ENCODE peak calls at places on chromosome 14, in ten cellular contexts. V is Panc1; N is CD8-positive, alpha-beta T cell; Z is aorta; J is AG04450; S is tibial nerve; G is right cardiac atrium; F is left ventricle myocardium inferior; I is GM12878; R is pancreas. U is an unnamed sample.

GRCh38 chr14:75440733-75441474 is 13.1 kb downstream of the JDP2 start:
- DNase-seq in V (no peak), N (no peak), Z (no peak), J (peak), S (peak), G (peak), F (peak), I (no peak), R (peak), U (no peak)

GRCh38 chr14:67996235-67996634 is 176.7 kb downstream of the RAD51B start:
- DNase-seq in V (no peak), N (no peak), Z (no peak), J (no peak), S (no peak), G (no peak), F (no peak), I (no peak), R (no peak), U (no peak)

GRCh38 chr14:60274448-60274847 is 25.4 kb downstream of the PPM1A start:
- DNase-seq in V (no peak), N (no peak), Z (no peak), J (no peak), S (no peak), G (no peak), F (no peak), I (no peak), R (no peak), U (no peak)

GRCh38 chr14:77186911-77187648 is 5.5 kb downstream of the TMEM63C start:
- DNase-seq in V (no peak), N (no peak), Z (no peak), J (no peak), S (no peak), G (no peak), F (no peak), I (no peak), R (peak), U (no peak)

GRCh38 chr14:80770114-80770917 is 171.2 kb downstream of the CEP128 start:
- DNase-seq in V (no peak), N (no peak), Z (no peak), J (no peak), S (no peak), G (no peak), F (no peak), I (no peak), R (no peak), U (no peak)

GRCh38 chr14:64604001-64604400 is 54.2 kb downstream of the PPP1R36 start:
- DNase-seq in V (no peak), N (no peak), Z (no peak), J (no peak), S (no peak), G (no peak), F (no peak), I (no peak), R (no peak), U (no peak)

GRCh38 chr14:22650960-22651521 is 6.9 kb upstream of the OR6J1 start:
- DNase-seq in V (no peak), N (no peak), Z (no peak), J (no peak), S (no peak), G (no peak), F (no peak), I (peak), R (no peak), U (no peak)

GRCh38 chr14:74488788-74489397 is 4.2 kb downstream of the NPC2 start:
- DNase-seq in V (no peak), N (no peak), Z (no peak), J (no peak), S (no peak), G (no peak), F (no peak), I (no peak), R (no peak), U (no peak)

GRCh38 chr14:67513631-67514108 is 19.4 kb upstream of the PLEKHH1 start:
- DNase-seq in V (no peak), N (no peak), Z (no peak), J (no peak), S (no peak), G (no peak), F (no peak), I (no peak), R (peak), U (no peak)

GRCh38 chr14:89720076-89720687 is 234.3 kb downstream of the EFCAB11 start:
- DNase-seq in V (no peak), N (peak), Z (no peak), J (no peak), S (no peak), G (no peak), F (no peak), I (no peak), R (no peak), U (no peak)

GRCh38 chr14:30445852-30446251 is 113.1 kb upstream of the G2E3 start:
- DNase-seq in V (no peak), N (no peak), Z (no peak), J (no peak), S (no peak), G (no peak), F (no peak), I (no peak), R (no peak), U (no peak)

GRCh38 chr14:30456296-30456695 is 102.7 kb upstream of the G2E3 start:
- DNase-seq in V (no peak), N (no peak), Z (no peak), J (no peak), S (no peak), G (no peak), F (no peak), I (no peak), R (no peak), U (no peak)

GRCh38 chr14:30445394-30445793 is 113.6 kb upstream of the G2E3 start:
- DNase-seq in V (no peak), N (no peak), Z (no peak), J (no peak), S (no peak), G (no peak), F (no peak), I (no peak), R (no peak), U (no peak)

DNA sequence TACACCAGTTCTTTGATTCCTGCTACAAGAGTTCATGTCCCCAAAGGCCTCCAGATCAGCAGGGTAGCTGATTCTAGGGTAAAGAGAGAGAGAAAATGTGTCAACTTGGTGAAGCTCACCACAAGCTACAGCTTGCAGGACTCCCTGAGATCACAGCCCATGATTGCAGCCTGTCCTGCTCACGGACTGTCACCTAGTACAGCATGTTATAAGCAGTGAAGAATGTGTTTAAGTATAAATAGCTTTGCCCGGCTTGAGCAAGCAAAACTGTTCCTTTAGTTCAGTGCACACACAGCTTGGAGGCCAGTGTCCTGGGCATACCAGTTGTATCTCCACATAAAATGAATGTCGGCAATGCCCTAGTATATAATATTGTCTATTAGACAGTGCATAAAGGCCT is 108.3 kb upstream of the G2E3 start:
- DNase-seq in V (no peak), N (no peak), Z (no peak), J (no peak), S (no peak), G (no peak), F (no peak), I (no peak), R (no peak), U (no peak)
- H3K27ac ChIP-seq in V (no peak), N (no peak), Z (no peak), J (no peak), S (no peak), G (no peak), F (peak), I (no peak), R (no peak), U (no peak)

GRCh38 chr14:83251402-83251801 is 1717.7 kb upstream of the SEL1L start:
- DNase-seq in V (no peak), N (no peak), Z (no peak), J (no peak), S (no peak), G (no peak), F (no peak), I (no peak), R (no peak), U (no peak)

GRCh38 chr14:83257466-83258439 is 1724.1 kb upstream of the SEL1L start:
- DNase-seq in V (no peak), N (no peak), Z (no peak), J (no peak), S (no peak), G (no peak), F (no peak), I (no peak), R (no peak), U (no peak)

GRCh38 chr14:83253870-83254269 is 1720.2 kb upstream of the SEL1L start:
- DNase-seq in V (no peak), N (no peak), Z (no peak), J (no peak), S (no peak), G (no peak), F (no peak), I (no peak), R (no peak), U (no peak)

GRCh38 chr14:83255015-83255726 is 1721.5 kb upstream of the SEL1L start:
- DNase-seq in V (no peak), N (no peak), Z (no peak), J (no peak), S (no peak), G (no peak), F (no peak), I (peak), R (no peak), U (no peak)

GRCh38 chr14:83255727-83256090 is 1722.1 kb upstream of the SEL1L start:
- DNase-seq in V (no peak), N (no peak), Z (no peak), J (no peak), S (no peak), G (no peak), F (no peak), I (no peak), R (no peak), U (no peak)
- H3K4me3 ChIP-seq in V (no peak), N (no peak), Z (no peak), J (no peak), S (no peak), G (no peak), F (no peak), I (no peak), R (no peak), U (no peak)

GRCh38 chr14:72790887-72791566 is 102.9 kb downstream of the DPF3 start:
- DNase-seq in V (no peak), N (no peak), Z (no peak), J (no peak), S (no peak), G (peak), F (peak), I (no peak), R (no peak), U (no peak)
- H3K27ac ChIP-seq in V (no peak), N (no peak), Z (no peak), J (no peak), S (no peak), G (peak), F (peak), I (no peak), R (no peak), U (no peak)

GRCh38 chr14:92323031-92323915 is at the start of gene SLC24A4:
- DNase-seq in V (no peak), N (no peak), Z (no peak), J (no peak), S (no peak), G (peak), F (no peak), I (no peak), R (no peak), U (peak)
- H3K4me3 ChIP-seq in V (no peak), N (peak), Z (peak), J (no peak), S (peak), G (peak), F (peak), I (peak), R (peak), U (peak)

GRCh38 chr14:61281186-61281676 is at the start of gene TMEM30B:
- DNase-seq in V (no peak), N (peak), Z (peak), J (no peak), S (no peak), G (no peak), F (no peak), I (no peak), R (peak), U (peak)

GRCh38 chr14:61277784-61278183 is 3.4 kb downstream of the TMEM30B start:
- DNase-seq in V (no peak), N (no peak), Z (no peak), J (no peak), S (no peak), G (no peak), F (no peak), I (no peak), R (no peak), U (no peak)

GRCh38 chr14:61281911-61282310 is 773 bp upstream of the TMEM30B start:
- DNase-seq in V (no peak), N (no peak), Z (no peak), J (no peak), S (no peak), G (no peak), F (no peak), I (no peak), R (no peak), U (no peak)

GRCh38 chr14:61280526-61281185 is 482 bp downstream of the TMEM30B start:
- DNase-seq in V (no peak), N (peak), Z (peak), J (no peak), S (peak), G (peak), F (peak), I (no peak), R (peak), U (peak)

DNA sequence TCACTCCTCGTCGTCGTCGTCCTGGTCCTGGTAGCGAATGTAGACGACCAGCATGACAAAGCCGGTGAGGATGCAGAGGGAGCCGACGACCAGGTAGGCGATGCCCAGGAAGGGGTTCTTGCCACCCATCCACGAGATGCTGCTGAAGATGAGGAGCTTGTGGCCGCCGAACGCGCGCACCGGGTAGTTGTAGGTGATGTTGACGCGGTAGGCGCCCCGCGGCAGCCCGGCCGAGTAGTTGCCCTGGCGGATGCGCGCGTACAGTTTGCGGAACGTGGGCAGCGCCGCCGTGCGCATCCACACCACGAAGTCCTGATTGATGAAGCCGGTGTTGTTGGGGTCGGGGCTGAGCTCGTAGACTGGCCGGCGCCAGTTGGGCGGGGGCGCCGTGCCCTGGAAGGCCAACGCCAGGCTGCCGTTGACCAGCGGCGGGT is 1.0 kb downstream of the TMEM30B start:
- DNase-seq in V (no peak), N (peak), Z (no peak), J (no peak), S (no peak), G (no peak), F (peak), I (no peak), R (no peak), U (peak)
- H3K27ac ChIP-seq in V (no peak), N (peak), Z (peak), J (no peak), S (peak), G (no peak), F (peak), I (no peak), R (peak), U (peak)

GRCh38 chr14:104603623-104604401 is 760 bp downstream of the TMEM179 start:
- DNase-seq in V (no peak), N (no peak), Z (no peak), J (no peak), S (no peak), G (peak), F (no peak), I (no peak), R (no peak), U (no peak)
- H3K4me3 ChIP-seq in V (peak), N (no peak), Z (no peak), J (no peak), S (no peak), G (no peak), F (peak), I (no peak), R (no peak), U (no peak)

GRCh38 chr14:38310420-38310995 is 54.6 kb upstream of the CLEC14A start:
- DNase-seq in V (no peak), N (no peak), Z (no peak), J (no peak), S (no peak), G (no peak), F (no peak), I (no peak), R (no peak), U (no peak)
- H3K27ac ChIP-seq in V (no peak), N (no peak), Z (no peak), J (no peak), S (no peak), G (no peak), F (peak), I (no peak), R (no peak), U (no peak)

GRCh38 chr14:37417151-37417550 is 177.9 kb downstream of the FOXA1 start:
- DNase-seq in V (no peak), N (no peak), Z (no peak), J (no peak), S (no peak), G (no peak), F (no peak), I (no peak), R (no peak), U (no peak)

GRCh38 chr14:37416264-37416663 is 178.8 kb downstream of the FOXA1 start:
- DNase-seq in V (no peak), N (no peak), Z (no peak), J (no peak), S (no peak), G (no peak), F (no peak), I (no peak), R (no peak), U (no peak)

GRCh38 chr14:37413504-37414003 is 181.5 kb downstream of the FOXA1 start:
- DNase-seq in V (no peak), N (no peak), Z (no peak), J (no peak), S (no peak), G (no peak), F (no peak), I (no peak), R (no peak), U (no peak)

GRCh38 chr14:37420622-37421021 is 174.4 kb downstream of the FOXA1 start:
- DNase-seq in V (no peak), N (no peak), Z (no peak), J (no peak), S (no peak), G (no peak), F (no peak), I (no peak), R (no peak), U (no peak)

DNA sequence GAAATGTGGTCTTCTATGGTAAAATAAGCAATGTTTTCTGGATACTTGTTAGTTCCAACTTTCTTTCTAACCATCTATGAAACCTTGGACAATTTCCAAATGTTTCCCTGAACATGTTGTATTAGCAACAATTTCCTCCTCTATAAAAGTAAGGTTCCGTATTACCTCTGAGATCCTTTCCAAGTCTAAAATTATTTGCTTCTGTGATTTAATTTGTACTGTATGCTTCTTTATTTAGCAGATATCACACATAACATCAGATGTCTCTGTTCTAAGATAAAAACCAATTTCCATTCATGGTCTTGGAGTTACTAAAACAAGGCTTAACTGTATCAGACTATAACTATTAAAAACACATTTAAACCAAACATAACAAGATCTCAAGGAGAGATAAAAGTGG is 177.2 kb downstream of the FOXA1 start:
- DNase-seq in V (no peak), N (no peak), Z (no peak), J (no peak), S (no peak), G (no peak), F (no peak), I (no peak), R (no peak), U (no peak)
- H3K4me3 ChIP-seq in V (no peak), N (no peak), Z (no peak), J (no peak), S (no peak), G (no peak), F (no peak), I (no peak), R (no peak), U (no peak)

GRCh38 chr14:93085916-93086315 is 29.8 kb downstream of the ITPK1 start:
- DNase-seq in V (no peak), N (no peak), Z (no peak), J (no peak), S (no peak), G (peak), F (no peak), I (no peak), R (no peak), U (no peak)
- H3K27ac ChIP-seq in V (no peak), N (no peak), Z (no peak), J (no peak), S (peak), G (peak), F (peak), I (peak), R (no peak), U (no peak)

GRCh38 chr14:70357985-70358384 is 1.5 kb downstream of the COX16 start:
- DNase-seq in V (no peak), N (no peak), Z (no peak), J (no peak), S (no peak), G (no peak), F (no peak), I (no peak), R (no peak), U (no peak)
- H3K4me3 ChIP-seq in V (peak), N (no peak), Z (peak), J (no peak), S (no peak), G (peak), F (peak), I (peak), R (no peak), U (peak)